ENCODE peak calls at places on chromosomes 5 and 9, in seven cellular contexts. I is upper lobe of left lung, N is spleen, G is colonic mucosa, A is aorta, T is psoas muscle, D is heart left ventricle. F is an unnamed sample.

GRCh38 chr5:81805086-81805485 is 54.2 kb upstream of the SSBP2 start:
- DNase-seq in G (no peak), I (no peak), A (no peak), D (no peak), T (no peak), N (no peak), F (no peak)

GRCh38 chr9:89978185-89978584 is 373.4 kb downstream of the GADD45G start:
- DNase-seq in G (no peak), I (no peak), A (no peak), N (no peak), D (no peak), T (no peak), F (no peak)

GRCh38 chr9:86642721-86643120 is 288.5 kb upstream of the TUT7 start:
- DNase-seq in G (no peak), I (no peak), T (no peak), D (no peak), A (no peak), N (no peak), F (no peak)

GRCh38 chr5:179289756-179290385 is 55.4 kb downstream of the ADAMTS2 start:
- DNase-seq in N (peak; percentile 41), G (no peak), A (peak; percentile 16), D (no peak), T (no peak), I (no peak), F (no peak)

GRCh38 chr5:143008809-143009521 is 238.8 kb downstream of the ARHGAP26 start:
- DNase-seq in N (no peak), T (no peak), D (no peak), I (peak; percentile 64), A (peak; percentile 61), G (no peak), F (peak; percentile 55)

GRCh38 chr5:63101870-63102269 is 523.3 kb downstream of the LRRC70 start:
- DNase-seq in N (no peak), D (no peak), A (no peak), I (no peak), T (no peak), G (no peak), F (no peak)

GRCh38 chr5:150441813-150442698 is 7.5 kb downstream of the RPS14 start:
- DNase-seq in I (no peak), N (no peak), A (no peak), G (no peak), D (peak; percentile 65), T (no peak), F (no peak)

GRCh38 chr5:134510970-134511795 is 14.3 kb upstream of the JADE2 start:
- DNase-seq in T (no peak), A (peak; percentile 38), I (peak; percentile 27), G (no peak), N (peak; percentile 6), D (no peak), F (peak; percentile 73)

GRCh38 chr5:16712600-16712999 is 95.8 kb upstream of the RETREG1 start:
- DNase-seq in T (no peak), G (no peak), A (no peak), N (no peak), I (no peak), D (no peak), F (no peak)

GRCh38 chr5:153629027-153629426 is 138.6 kb downstream of the GRIA1 start:
- DNase-seq in D (no peak), T (no peak), G (peak; percentile 17), I (peak; percentile 81), A (peak; percentile 82), N (no peak), F (peak; percentile 98)

GRCh38 chr9:101705135-101705661 is 33.2 kb downstream of the GRIN3A start:
- DNase-seq in D (peak; percentile 31), T (peak; percentile 44), I (peak; percentile 26), G (peak; percentile 87), N (peak; percentile 72), A (peak; percentile 50), F (no peak)

GRCh38 chr5:76771705-76772405 is 47.0 kb upstream of the F2RL1 start:
- DNase-seq in T (no peak), G (no peak), N (no peak), A (no peak), D (no peak), I (no peak), F (peak; percentile 27)

DNA sequence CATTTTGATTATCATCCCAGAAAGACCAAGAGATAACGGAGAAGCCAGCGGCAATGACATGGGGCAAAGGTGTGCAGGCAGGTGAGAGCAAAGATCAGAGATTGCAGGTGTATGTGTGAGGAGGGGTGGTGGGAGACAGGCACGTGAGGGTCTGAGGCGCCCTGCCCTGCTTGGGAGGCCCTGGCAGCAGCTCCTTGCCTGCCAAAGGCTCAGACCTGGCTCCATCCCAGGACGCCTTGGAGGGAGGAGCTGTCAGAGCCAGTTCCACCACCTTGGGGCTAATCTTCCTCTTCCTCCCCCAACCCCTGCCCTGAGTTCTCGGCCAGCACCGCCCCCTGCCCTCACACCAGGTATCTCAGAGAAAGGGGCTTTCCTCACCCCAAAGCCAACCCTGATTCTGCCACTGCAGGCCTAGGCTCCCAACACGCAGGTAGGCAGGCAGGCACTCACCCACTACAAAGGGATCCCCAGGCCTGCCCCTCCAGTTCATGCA is 2.0 kb downstream of the AQP3 start:
- DNase-seq in A (no peak), D (no peak), N (no peak), T (no peak), I (peak; percentile 76), G (peak; percentile 51), F (no peak)
- H3K4me3 ChIP-seq in A (no peak overlapping the region), D (no peak overlapping the region), N (peak overlapping the region; percentile 76), T (no peak overlapping the region), I (peak overlapping the region; percentile 52), G (no peak overlapping the region), F (no peak overlapping the region)

DNA sequence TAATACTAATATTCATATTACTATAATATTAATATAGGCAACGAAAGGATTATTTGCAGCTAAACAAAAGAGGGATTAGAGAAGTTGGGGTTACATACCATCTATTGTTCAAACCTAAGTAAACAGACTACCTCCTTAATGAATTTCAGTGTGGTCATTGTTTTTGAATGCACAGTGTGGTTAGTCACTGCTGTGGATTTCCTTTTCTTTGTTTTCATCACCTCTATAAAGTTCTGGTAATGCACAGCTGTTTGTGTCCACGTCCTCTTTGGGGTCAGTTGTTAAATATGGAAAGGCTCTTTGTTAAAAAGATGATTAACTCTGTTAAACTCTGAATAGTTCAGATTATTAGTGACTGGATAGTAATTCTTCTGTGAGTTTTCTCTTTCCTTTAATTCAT is 233.6 kb downstream of the MAST4 start:
- DNase-seq in G (no peak), D (no peak), A (no peak), I (no peak), T (no peak), N (no peak), F (no peak)
- H3K4me1 ChIP-seq in G (no peaks in the 10 kb centered on the region), D (peaks cover 11% of the 10 kb centered on the region), A (no peaks in the 10 kb centered on the region), I (peaks cover 23% of the 10 kb centered on the region), T (peaks cover 12% of the 10 kb centered on the region), N (peaks cover 16% of the 10 kb centered on the region), F (peaks cover 14% of the 10 kb centered on the region)

GRCh38 chr5:136028782-136029742 is at the start of gene TGFBI:
- DNase-seq in D (peak; percentile 76), T (peak; percentile 84), G (peak; percentile 73), I (peak; percentile 70), N (peak; percentile 87), A (peak; percentile 87), F (peak; percentile 74)

GRCh38 chr5:136025900-136026299 is 2.9 kb upstream of the TGFBI start:
- DNase-seq in A (peak; percentile 84), T (no peak), G (no peak), D (no peak), I (no peak), N (no peak), F (no peak)

GRCh38 chr5:136026636-136027035 is 2.2 kb upstream of the TGFBI start:
- DNase-seq in T (no peak), N (peak; percentile 19), G (no peak), A (no peak), I (no peak), D (no peak), F (no peak)

GRCh38 chr5:136028090-136028489 is 698 bp upstream of the TGFBI start:
- DNase-seq in T (no peak), N (no peak), A (no peak), I (no peak), D (no peak), G (no peak), F (no peak)

GRCh38 chr5:136027316-136027715 is 1.5 kb upstream of the TGFBI start:
- DNase-seq in I (no peak), T (no peak), N (peak; percentile 28), D (no peak), A (no peak), G (no peak), F (no peak)
- H3K27me3 ChIP-seq in I (no peaks in the 10 kb centered on the region), T (peaks cover 6% of the 10 kb centered on the region), N (no peaks in the 10 kb centered on the region), D (no peaks in the 10 kb centered on the region), A (no peaks in the 10 kb centered on the region), G (no peaks in the 10 kb centered on the region), F (no peaks in the 10 kb centered on the region)

DNA sequence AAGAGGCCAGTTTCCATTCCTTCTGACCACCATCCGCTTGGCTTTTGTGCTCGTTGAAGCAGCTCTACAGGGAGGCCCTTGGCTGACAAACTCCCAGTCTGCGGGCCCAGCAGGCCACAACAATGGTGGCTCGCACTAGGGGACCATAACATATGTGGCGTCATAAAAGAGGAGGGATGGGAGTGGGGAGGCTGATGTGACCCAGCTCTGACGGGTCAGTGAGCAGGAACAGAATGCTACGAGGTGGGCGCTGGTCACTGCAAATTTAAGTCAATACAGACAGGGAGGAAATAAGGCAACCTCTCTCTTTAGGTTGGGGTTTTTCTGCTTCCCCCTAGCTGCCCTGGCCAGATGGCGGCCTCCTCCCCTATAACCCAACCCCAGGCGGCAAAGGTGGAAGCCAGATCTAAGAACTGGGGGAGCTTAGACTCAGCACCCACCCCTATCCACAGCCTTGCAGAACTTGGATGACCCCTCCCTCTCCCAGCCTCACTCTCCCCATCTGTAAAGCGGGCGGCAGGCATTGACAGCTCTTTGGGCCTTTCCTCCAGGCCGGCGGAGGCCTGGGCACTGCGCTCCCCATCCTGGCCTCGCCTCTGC is 778 bp downstream of the FRRS1L start:
- DNase-seq in T (no peak), I (no peak), N (no peak), D (no peak), A (no peak), G (no peak), F (no peak)
- H3K4me3 ChIP-seq in T (no peak overlapping the region), I (peak overlapping the region; percentile 27), N (peak overlapping the region; percentile 50), D (no peak overlapping the region), A (no peak overlapping the region), G (no peak overlapping the region), F (no peak overlapping the region)

GRCh38 chr5:125412561-125413535 is 666.4 kb upstream of the ZNF608 start:
- DNase-seq in D (peak; percentile 62), G (peak; percentile 80), A (peak; percentile 62), I (peak; percentile 85), N (peak; percentile 79), T (peak; percentile 74), F (peak; percentile 83)
- H3K4me1 ChIP-seq in D (peaks cover 21% of the 10 kb centered on the region), G (no peaks in the 10 kb centered on the region), A (peaks cover 17% of the 10 kb centered on the region), I (peaks cover 45% of the 10 kb centered on the region), N (peaks cover 23% of the 10 kb centered on the region), T (peaks cover 24% of the 10 kb centered on the region), F (peaks cover 56% of the 10 kb centered on the region)

GRCh38 chr9:132155514-132155913 is 6.3 kb upstream of the NTNG2 start:
- DNase-seq in D (no peak), G (no peak), I (no peak), T (no peak), N (no peak), A (no peak), F (no peak)
- H3K27me3 ChIP-seq in D (no peaks in the 10 kb centered on the region), G (peaks cover 8% of the 10 kb centered on the region), I (no peaks in the 10 kb centered on the region), T (peaks cover 27% of the 10 kb centered on the region), N (peaks cover under 1% of the 10 kb centered on the region), A (no peaks in the 10 kb centered on the region), F (peaks cover 61% of the 10 kb centered on the region)

GRCh38 chr5:65858316-65858715 is 68.1 kb upstream of the ERBIN start:
- DNase-seq in N (no peak), I (no peak), A (no peak), T (no peak), G (no peak), D (no peak), F (no peak)
- H3K4me3 ChIP-seq in N (no peak overlapping the region), I (no peak overlapping the region), A (no peak overlapping the region), T (no peak overlapping the region), G (no peak overlapping the region), D (no peak overlapping the region), F (no peak overlapping the region)